ENCODE peak calls at places on chromosomes 16 and 17, in nine cellular contexts. One of them, this sample, is unnamed.

GRCh38 chr17:46109603-46110189 is 83.5 kb downstream of the KANSL1 start:
- DNase-seq in sigmoid colon: no peak
- DNase-seq in H9: no peak
- DNase-seq in Panc1: no peak
- DNase-seq in astrocyte of the cerebellum: no peak
- DNase-seq in colonic mucosa: no peak
- DNase-seq in HL-60: no peak
- DNase-seq in tibial artery: no peak
- DNase-seq in GM12865: no peak
- DNase-seq in this sample: no peak

GRCh38 chr17:61158372-61158771 is 241.3 kb upstream of the TBX2 start:
- DNase-seq in Panc1: no peak
- DNase-seq in tibial artery: no peak
- DNase-seq in sigmoid colon: no peak
- DNase-seq in GM12865: no peak
- DNase-seq in colonic mucosa: no peak
- DNase-seq in HL-60: no peak
- DNase-seq in H9: no peak
- DNase-seq in astrocyte of the cerebellum: no peak
- DNase-seq in this sample: no peak

GRCh38 chr16:68923116-68923515 is 79.8 kb downstream of the TANGO6 start:
- DNase-seq in colonic mucosa: no peak
- DNase-seq in GM12865: no peak
- DNase-seq in sigmoid colon: no peak
- DNase-seq in Panc1: no peak
- DNase-seq in tibial artery: no peak
- DNase-seq in H9: no peak
- DNase-seq in astrocyte of the cerebellum: no peak
- DNase-seq in HL-60: no peak
- DNase-seq in this sample: no peak

GRCh38 chr16:53848277-53848942 is 144.5 kb downstream of the FTO start:
- DNase-seq in Panc1: no peak
- DNase-seq in HL-60: no peak
- DNase-seq in tibial artery: no peak
- DNase-seq in astrocyte of the cerebellum: no peak
- DNase-seq in sigmoid colon: no peak
- DNase-seq in colonic mucosa: no peak
- DNase-seq in GM12865: no peak
- DNase-seq in H9: no peak
- DNase-seq in this sample: no peak

GRCh38 chr16:79850348-79850747 is 249.8 kb upstream of the MAF start:
- DNase-seq in colonic mucosa: no peak
- DNase-seq in GM12865: no peak
- DNase-seq in H9: no peak
- DNase-seq in Panc1: no peak
- DNase-seq in tibial artery: no peak
- DNase-seq in astrocyte of the cerebellum: no peak
- DNase-seq in HL-60: no peak
- DNase-seq in sigmoid colon: peak; percentile 88
- DNase-seq in this sample: no peak

GRCh38 chr17:64115871-64116534 is 13.9 kb downstream of the ERN1 start:
- DNase-seq in GM12865: no peak
- DNase-seq in tibial artery: no peak
- DNase-seq in HL-60: no peak
- DNase-seq in Panc1: no peak
- DNase-seq in sigmoid colon: no peak
- DNase-seq in colonic mucosa: no peak
- DNase-seq in astrocyte of the cerebellum: no peak
- DNase-seq in H9: no peak
- DNase-seq in this sample: no peak

GRCh38 chr17:74775409-74776043 is 619 bp downstream of the NAT9 start:
- DNase-seq in sigmoid colon: no peak
- DNase-seq in astrocyte of the cerebellum: no peak
- DNase-seq in Panc1: no peak
- DNase-seq in colonic mucosa: no peak
- DNase-seq in GM12865: no peak
- DNase-seq in tibial artery: no peak
- DNase-seq in HL-60: no peak
- DNase-seq in H9: no peak
- DNase-seq in this sample: no peak

GRCh38 chr16:57775661-57776469 is 26.4 kb downstream of the KIFC3 start:
- DNase-seq in H9: peak; percentile 98
- DNase-seq in astrocyte of the cerebellum: no peak
- DNase-seq in tibial artery: no peak
- DNase-seq in HL-60: no peak
- DNase-seq in sigmoid colon: no peak
- DNase-seq in colonic mucosa: peak; percentile 62
- DNase-seq in GM12865: peak; percentile 49
- DNase-seq in Panc1: no peak
- DNase-seq in this sample: no peak

GRCh38 chr17:40602445-40603443 is 37.5 kb upstream of the CCR7 start:
- DNase-seq in Panc1: no peak
- DNase-seq in HL-60: no peak
- DNase-seq in tibial artery: no peak
- DNase-seq in H9: no peak
- DNase-seq in colonic mucosa: no peak
- DNase-seq in astrocyte of the cerebellum: no peak
- DNase-seq in GM12865: peak; percentile 95
- DNase-seq in sigmoid colon: peak; percentile 83
- DNase-seq in this sample: no peak

GRCh38 chr16:88626646-88627045 is 11.7 kb upstream of the IL17C start:
- DNase-seq in sigmoid colon: no peak
- DNase-seq in tibial artery: no peak
- DNase-seq in colonic mucosa: no peak
- DNase-seq in GM12865: no peak
- DNase-seq in H9: no peak
- DNase-seq in HL-60: no peak
- DNase-seq in astrocyte of the cerebellum: no peak
- DNase-seq in Panc1: no peak
- DNase-seq in this sample: no peak

GRCh38 chr16:88629835-88630234 is 8.5 kb upstream of the IL17C start:
- DNase-seq in astrocyte of the cerebellum: no peak
- DNase-seq in tibial artery: no peak
- DNase-seq in H9: no peak
- DNase-seq in colonic mucosa: no peak
- DNase-seq in Panc1: no peak
- DNase-seq in HL-60: no peak
- DNase-seq in sigmoid colon: no peak
- DNase-seq in GM12865: no peak
- DNase-seq in this sample: peak; percentile 51

GRCh38 chr16:88630433-88630832 is 7.9 kb upstream of the IL17C start:
- DNase-seq in colonic mucosa: no peak
- DNase-seq in astrocyte of the cerebellum: no peak
- DNase-seq in HL-60: no peak
- DNase-seq in sigmoid colon: no peak
- DNase-seq in GM12865: no peak
- DNase-seq in H9: no peak
- DNase-seq in tibial artery: no peak
- DNase-seq in Panc1: no peak
- DNase-seq in this sample: no peak

GRCh38 chr16:88627531-88628411 is 10.6 kb upstream of the IL17C start:
- DNase-seq in tibial artery: no peak
- DNase-seq in Panc1: no peak
- DNase-seq in sigmoid colon: no peak
- DNase-seq in GM12865: no peak
- DNase-seq in HL-60: no peak
- DNase-seq in colonic mucosa: no peak
- DNase-seq in H9: no peak
- DNase-seq in astrocyte of the cerebellum: no peak
- DNase-seq in this sample: no peak

GRCh38 chr16:88628512-88628974 is 9.8 kb upstream of the IL17C start:
- DNase-seq in Panc1: no peak
- DNase-seq in HL-60: no peak
- DNase-seq in sigmoid colon: no peak
- DNase-seq in GM12865: no peak
- DNase-seq in H9: peak; percentile 90
- DNase-seq in tibial artery: no peak
- DNase-seq in astrocyte of the cerebellum: no peak
- DNase-seq in colonic mucosa: no peak
- DNase-seq in this sample: peak; percentile 71
- TF ChIP-seq CTCF in Panc1: peak; percentile 74
- TF ChIP-seq CTCF in HL-60: no peak
- TF ChIP-seq CTCF in sigmoid colon: no peak
- TF ChIP-seq CTCF in GM12865: peak; percentile 47
- TF ChIP-seq CTCF in H9: peak; percentile 88
- TF ChIP-seq CTCF in tibial artery: no peak
- TF ChIP-seq CTCF in astrocyte of the cerebellum: peak; percentile 52
- TF ChIP-seq CTCF in colonic mucosa: no peak
- TF ChIP-seq CTCF in this sample: peak; percentile 47

GRCh38 chr17:14299261-14300093 is 1.4 kb upstream of the HS3ST3B1 start:
- DNase-seq in tibial artery: no peak
- DNase-seq in Panc1: no peak
- DNase-seq in colonic mucosa: peak; percentile 29
- DNase-seq in GM12865: no peak
- DNase-seq in H9: peak; percentile 79
- DNase-seq in sigmoid colon: peak; percentile 70
- DNase-seq in astrocyte of the cerebellum: no peak
- DNase-seq in HL-60: peak; percentile 6
- DNase-seq in this sample: no peak

GRCh38 chr17:14302421-14303099 is 1.7 kb downstream of the HS3ST3B1 start:
- DNase-seq in tibial artery: peak; percentile 78
- DNase-seq in astrocyte of the cerebellum: peak; percentile 49
- DNase-seq in colonic mucosa: peak; percentile 81
- DNase-seq in Panc1: no peak
- DNase-seq in sigmoid colon: peak; percentile 86
- DNase-seq in H9: peak; percentile 83
- DNase-seq in GM12865: peak; percentile 78
- DNase-seq in HL-60: peak; percentile 66
- DNase-seq in this sample: peak; percentile 83

GRCh38 chr17:14301761-14302401 is 1.0 kb downstream of the HS3ST3B1 start:
- DNase-seq in sigmoid colon: no peak
- DNase-seq in Panc1: no peak
- DNase-seq in astrocyte of the cerebellum: no peak
- DNase-seq in H9: peak; percentile 52
- DNase-seq in tibial artery: no peak
- DNase-seq in HL-60: peak; percentile 49
- DNase-seq in GM12865: peak; percentile 56
- DNase-seq in colonic mucosa: peak; percentile 44
- DNase-seq in this sample: peak; percentile 41

GRCh38 chr17:14300628-14301278 is at the start of gene HS3ST3B1:
- DNase-seq in astrocyte of the cerebellum: peak; percentile 99
- DNase-seq in GM12865: peak; percentile 87
- DNase-seq in HL-60: peak; percentile 97
- DNase-seq in sigmoid colon: peak; percentile 97
- DNase-seq in H9: peak; percentile 100
- DNase-seq in Panc1: peak; percentile 57
- DNase-seq in colonic mucosa: peak; percentile 98
- DNase-seq in tibial artery: peak; percentile 95
- DNase-seq in this sample: peak; percentile 98

DNA sequence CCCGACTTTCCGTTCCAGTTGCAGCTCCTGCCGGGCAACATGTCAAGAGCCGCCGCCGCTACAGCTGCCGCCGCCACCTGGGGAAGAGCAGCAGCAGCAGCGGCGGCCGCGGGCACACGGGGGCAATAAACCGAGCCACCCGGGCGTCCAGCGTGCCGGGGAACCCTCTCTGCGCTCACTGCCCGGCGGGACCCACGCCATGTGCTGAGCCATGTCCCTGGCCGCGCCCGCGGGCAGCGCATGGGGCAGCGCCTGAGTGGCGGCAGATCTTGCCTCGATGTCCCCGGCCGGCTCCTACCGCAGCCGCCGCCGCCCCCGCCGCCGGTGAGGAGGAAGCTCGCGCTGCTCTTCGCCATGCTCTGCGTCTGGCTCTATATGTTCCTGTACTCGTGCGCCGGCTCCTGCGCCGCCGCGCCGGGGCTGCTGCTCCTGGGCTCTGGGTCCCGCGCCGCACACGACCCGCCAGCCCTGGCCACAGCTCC is 439 bp downstream of the HS3ST3B1 start:
- DNase-seq in tibial artery: no peak
- DNase-seq in colonic mucosa: no peak
- DNase-seq in sigmoid colon: no peak
- DNase-seq in astrocyte of the cerebellum: no peak
- DNase-seq in GM12865: no peak
- DNase-seq in H9: no peak
- DNase-seq in Panc1: no peak
- DNase-seq in HL-60: peak; percentile 9
- DNase-seq in this sample: peak; percentile 46
- TF ChIP-seq CTCF in tibial artery: no peak
- TF ChIP-seq CTCF in colonic mucosa: no peak
- TF ChIP-seq CTCF in sigmoid colon: no peak
- TF ChIP-seq CTCF in astrocyte of the cerebellum: no peak
- TF ChIP-seq CTCF in GM12865: no peak
- TF ChIP-seq CTCF in H9: peak; percentile 43
- TF ChIP-seq CTCF in Panc1: peak; percentile 29
- TF ChIP-seq CTCF in HL-60: no peak
- TF ChIP-seq CTCF in this sample: no peak

DNA sequence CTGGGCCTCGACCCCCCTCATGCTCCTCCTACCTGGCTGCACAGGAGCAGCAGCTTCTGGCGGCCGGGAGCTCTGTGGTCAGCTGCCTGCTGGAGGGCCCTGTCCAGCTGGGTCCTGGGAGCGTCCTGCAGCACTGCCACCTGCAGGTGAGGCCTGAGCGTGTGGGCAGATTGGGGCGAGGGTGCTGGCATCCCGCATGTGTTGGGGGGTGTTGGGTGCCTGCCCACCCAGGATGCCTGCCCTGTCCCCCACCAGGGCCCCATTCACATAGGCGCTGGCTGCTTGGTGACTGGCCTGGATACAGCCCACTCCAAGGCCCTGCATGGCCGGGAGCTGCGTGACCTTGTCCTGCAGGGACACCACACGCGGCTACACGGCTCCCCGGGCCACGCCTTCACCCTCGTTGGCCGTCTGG is 16.5 kb downstream of the FCSK start:
- DNase-seq in colonic mucosa: no peak
- DNase-seq in HL-60: no peak
- DNase-seq in tibial artery: no peak
- DNase-seq in Panc1: no peak
- DNase-seq in astrocyte of the cerebellum: no peak
- DNase-seq in H9: peak; percentile 75
- DNase-seq in sigmoid colon: no peak
- DNase-seq in GM12865: no peak
- DNase-seq in this sample: no peak
- TF ChIP-seq CTCF in colonic mucosa: peak; percentile 25
- TF ChIP-seq CTCF in HL-60: no peak
- TF ChIP-seq CTCF in tibial artery: no peak
- TF ChIP-seq CTCF in Panc1: peak; percentile 72
- TF ChIP-seq CTCF in astrocyte of the cerebellum: peak; percentile 58
- TF ChIP-seq CTCF in H9: peak; percentile 63
- TF ChIP-seq CTCF in sigmoid colon: peak; percentile 34
- TF ChIP-seq CTCF in GM12865: no peak
- TF ChIP-seq CTCF in this sample: no peak

DNA sequence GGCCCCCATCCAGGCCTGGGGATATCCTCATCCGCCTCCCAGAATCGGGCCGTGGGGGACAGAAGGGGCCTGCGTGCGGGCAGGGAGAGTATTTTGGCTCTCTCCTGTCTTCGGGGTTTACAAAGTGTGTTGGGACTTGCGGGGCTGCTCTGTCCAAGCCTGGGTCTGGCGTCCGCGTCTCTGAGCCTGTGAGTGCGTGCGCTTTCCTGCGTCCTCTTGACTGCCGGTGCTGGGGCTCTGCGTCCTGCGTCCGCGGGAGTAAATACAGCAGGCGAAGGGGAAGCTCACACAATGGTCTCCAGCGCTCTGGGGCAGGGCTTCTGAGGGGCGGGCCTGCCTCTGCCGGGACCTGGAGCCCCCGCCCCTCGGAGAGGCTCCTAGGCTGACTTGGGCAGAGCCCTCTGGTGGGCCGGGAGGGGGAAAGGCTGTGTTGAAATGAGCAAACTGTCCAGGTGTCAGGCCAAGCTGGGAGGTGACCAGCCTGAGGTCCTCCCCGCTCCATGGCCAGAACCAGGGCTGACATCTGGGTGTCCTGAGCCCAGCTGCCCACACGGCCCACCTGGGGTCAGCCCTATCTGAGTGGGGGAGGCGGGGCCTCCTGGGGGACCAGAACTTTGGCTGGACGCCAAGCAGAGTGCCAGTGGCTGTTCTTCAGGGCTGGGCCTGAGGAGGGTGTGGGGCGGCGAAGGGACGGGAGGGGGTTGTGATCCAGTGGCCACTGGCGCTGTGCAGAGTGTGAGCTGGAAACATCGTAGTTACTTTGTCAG is 233.6 kb downstream of the SEC14L1 start:
- DNase-seq in astrocyte of the cerebellum: peak; percentile 73
- DNase-seq in H9: peak; percentile 96
- DNase-seq in colonic mucosa: peak; percentile 71
- DNase-seq in Panc1: no peak
- DNase-seq in GM12865: no peak
- DNase-seq in sigmoid colon: peak; percentile 97
- DNase-seq in HL-60: no peak
- DNase-seq in tibial artery: peak; percentile 95
- DNase-seq in this sample: peak; percentile 90
- TF ChIP-seq CTCF in astrocyte of the cerebellum: peak; percentile 48
- TF ChIP-seq CTCF in H9: peak; percentile 59
- TF ChIP-seq CTCF in colonic mucosa: no peak
- TF ChIP-seq CTCF in Panc1: no peak
- TF ChIP-seq CTCF in GM12865: no peak
- TF ChIP-seq CTCF in sigmoid colon: peak; percentile 35
- TF ChIP-seq CTCF in HL-60: no peak
- TF ChIP-seq CTCF in tibial artery: peak; percentile 29
- TF ChIP-seq CTCF in this sample: peak; percentile 61